ENCODE peak calls at places on chromosome 19, in four cellular contexts. Q is HepG2, T is WTC11, X is K562. I is an unnamed sample.

GRCh38 chr19:18385675-18386542 is at the start of gene GDF15:
- DNase-seq in T (peak), Q (peak), X (peak), I (no peak)

GRCh38 chr19:41218615-41219507 is at the start of gene AXL:
- DNase-seq in X (no peak), T (peak), Q (peak), I (no peak)

GRCh38 chr19:33245948-33246728 is 20.5 kb upstream of the SLC7A10 start:
- DNase-seq in Q (no peak), X (no peak), T (peak), I (no peak)

GRCh38 chr19:23996549-23996948 is 81.9 kb downstream of the ZNF726 start:
- DNase-seq in Q (peak), T (peak), X (peak), I (no peak)

GRCh38 chr19:7909471-7910067 is 5.1 kb upstream of the TGFBR3L start:
- DNase-seq in Q (no peak), T (no peak), X (no peak), I (no peak)

GRCh38 chr19:11324079-11324661 is 15.3 kb downstream of the RAB3D start:
- DNase-seq in Q (peak), T (no peak), X (peak), I (peak)

GRCh38 chr19:13270514-13271105 is 120.4 kb downstream of the IER2 start:
- DNase-seq in Q (no peak), T (no peak), X (no peak), I (no peak)

GRCh38 chr19:55550321-55550650 is 4.9 kb upstream of the SBK3 start:
- DNase-seq in T (no peak), Q (no peak), X (no peak), I (no peak)

GRCh38 chr19:4580021-4580901 is 20.8 kb upstream of the SEMA6B start:
- DNase-seq in Q (no peak), T (peak), X (peak), I (no peak)

GRCh38 chr19:21460686-21461085 is 44.7 kb upstream of the ZNF429 start:
- DNase-seq in Q (no peak), X (no peak), T (no peak), I (no peak)

GRCh38 chr19:49149652-49150105 is 5.5 kb downstream of the HRC start:
- DNase-seq in T (peak), Q (peak), X (peak), I (no peak)

GRCh38 chr19:1864480-1865171 is 1.2 kb upstream of the KLF16 start:
- DNase-seq in T (peak), X (peak), Q (peak), I (no peak)

GRCh38 chr19:9620842-9621155 is 233 bp downstream of the ZNF561 start:
- DNase-seq in T (no peak), X (no peak), Q (no peak), I (no peak)

GRCh38 chr19:13689050-13689449 is 75.3 kb upstream of the MRI1 start:
- DNase-seq in Q (peak), T (peak), X (peak), I (peak)

GRCh38 chr19:15516363-15516762 is 8.0 kb downstream of the CYP4F22 start:
- DNase-seq in X (no peak), Q (no peak), T (no peak), I (no peak)

GRCh38 chr19:8494158-8494557 is 8.3 kb downstream of the PRAM1 start:
- DNase-seq in Q (no peak), T (no peak), X (no peak), I (no peak)

GRCh38 chr19:42282036-42282762 is 13.1 kb downstream of the CIC start:
- DNase-seq in T (no peak), X (no peak), Q (no peak), I (no peak)

DNA sequence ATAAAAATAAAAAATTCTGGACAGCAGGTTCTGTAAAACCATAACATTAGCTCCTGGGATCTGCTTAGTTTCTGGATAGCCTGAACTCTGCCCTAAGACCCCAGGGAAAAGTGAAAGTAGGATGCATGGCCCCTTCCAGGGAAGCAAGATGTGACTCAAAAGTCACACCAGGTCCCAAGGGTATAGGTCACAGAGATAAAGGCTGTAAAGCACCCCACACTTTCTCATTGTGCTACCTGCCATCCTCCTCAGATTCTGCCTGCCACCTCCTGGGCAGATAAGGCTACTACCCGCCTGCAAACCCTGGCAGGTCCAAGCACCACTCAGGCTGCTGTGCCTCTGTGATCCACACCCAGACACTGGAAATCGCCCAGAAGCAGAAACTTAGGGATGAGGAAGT is 20.6 kb downstream of the FFAR2 start:
- DNase-seq in T (peak), X (peak), Q (peak), I (peak)
- TF ChIP-seq NR2C2 in T (no peak), X (peak), Q (no peak), I (no peak)

GRCh38 chr19:38862321-38863059 is 12.7 kb upstream of the HNRNPL start:
- DNase-seq in Q (no peak), X (no peak), T (no peak), I (no peak)
- TF ChIP-seq NR2C2 in Q (no peak), X (peak), T (no peak), I (no peak)

GRCh38 chr19:29843180-29844051 is 31.6 kb downstream of the CCNE1 start:
- DNase-seq in T (peak), X (no peak), Q (no peak), I (no peak)
- TF ChIP-seq NR2C2 in T (no peak), X (no peak), Q (no peak), I (no peak)

GRCh38 chr19:16886305-16886880 is 2.4 kb upstream of the F2RL3 start:
- DNase-seq in Q (peak), T (no peak), X (no peak), I (no peak)
- TF ChIP-seq NR2C2 in Q (peak), T (no peak), X (no peak), I (no peak)

GRCh38 chr19:46410205-46411087 is 2.9 kb downstream of the CCDC8 start:
- DNase-seq in T (no peak), X (no peak), Q (no peak), I (no peak)

GRCh38 chr19:46409146-46409545 is 4.2 kb downstream of the CCDC8 start:
- DNase-seq in X (no peak), T (no peak), Q (no peak), I (no peak)

GRCh38 chr19:46407891-46408426 is 5.4 kb downstream of the CCDC8 start:
- DNase-seq in T (no peak), Q (no peak), X (no peak), I (no peak)

GRCh38 chr19:46411088-46412033 is 2.0 kb downstream of the CCDC8 start:
- DNase-seq in T (no peak), Q (no peak), X (no peak), I (no peak)

GRCh38 chr19:46408611-46409039 is 4.7 kb downstream of the CCDC8 start:
- DNase-seq in Q (peak), T (no peak), X (no peak), I (no peak)
- TF ChIP-seq NR2C2 in Q (no peak), T (no peak), X (no peak), I (no peak)

DNA sequence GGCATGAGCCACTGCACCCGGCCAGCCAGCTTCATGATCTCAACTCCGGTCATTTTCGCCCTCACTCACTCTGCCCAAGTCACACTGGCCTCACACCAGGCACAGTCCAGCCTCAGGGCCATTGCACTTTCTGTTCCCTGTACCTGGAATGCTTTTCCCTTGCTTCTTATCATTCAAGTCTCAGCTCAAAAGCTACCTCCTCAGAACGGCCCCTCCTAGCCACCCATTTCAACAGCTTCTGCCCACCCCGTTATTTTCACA is 2.5 kb upstream of the TLE2 start:
- DNase-seq in T (no peak), Q (no peak), X (no peak), I (no peak)
- TF ChIP-seq NR2C2 in T (no peak), Q (no peak), X (no peak), I (no peak)

GRCh38 chr19:5814123-5814839 is 9.4 kb downstream of the NRTN start:
- DNase-seq in X (no peak), T (no peak), Q (no peak), I (no peak)

GRCh38 chr19:5818594-5818993 is 13.7 kb downstream of the NRTN start:
- DNase-seq in T (no peak), X (no peak), Q (no peak), I (no peak)

GRCh38 chr19:5817218-5817617 is 12.4 kb downstream of the NRTN start:
- DNase-seq in T (no peak), X (no peak), Q (no peak), I (no peak)

GRCh38 chr19:5811117-5811516 is 6.2 kb downstream of the NRTN start:
- DNase-seq in X (no peak), T (no peak), Q (no peak), I (no peak)

DNA sequence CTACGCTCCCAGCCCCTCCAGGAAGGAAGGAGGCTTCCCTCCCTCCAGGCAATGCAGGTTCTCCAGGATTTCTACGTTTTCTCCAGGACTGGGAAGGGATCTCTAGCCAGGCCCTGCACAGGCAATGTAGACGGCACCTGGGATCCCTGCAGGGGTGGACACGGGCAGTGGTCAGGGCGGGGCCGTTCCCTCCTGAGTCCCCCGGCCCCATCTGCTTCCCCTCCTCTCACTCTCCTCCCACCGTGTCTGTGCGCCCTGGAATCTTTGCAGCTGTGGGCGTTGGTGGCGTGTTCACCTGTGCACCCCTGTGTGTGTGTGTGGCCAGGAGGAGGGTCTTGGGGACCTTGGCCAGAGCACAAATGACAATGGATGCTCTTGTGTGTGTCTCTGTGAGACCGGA is 10.0 kb downstream of the NRTN start:
- DNase-seq in T (no peak), X (no peak), Q (no peak), I (no peak)
- TF ChIP-seq NR2C2 in T (no peak), X (no peak), Q (no peak), I (no peak)

GRCh38 chr19:47521473-47522180 is 6.8 kb upstream of the NAPA start:
- DNase-seq in Q (no peak), X (no peak), T (no peak), I (no peak)
- TF ChIP-seq NR2C2 in Q (no peak), X (no peak), T (no peak), I (no peak)